ENCODE peak calls at places on chromosomes 5 and 9, in five cellular contexts. Y, E, F, I and Z are unnamed samples.

GRCh38 chr5:135127604-135128240 is 93.7 kb upstream of the PITX1 start:
- DNase-seq in I (no peak), Y (no peak), F (no peak), E (peak), Z (no peak)

GRCh38 chr9:20315672-20316071 is 306.6 kb downstream of the MLLT3 start:
- DNase-seq in F (no peak), Y (no peak), E (no peak), I (no peak), Z (no peak)

GRCh38 chr9:17088566-17088965 is 46.3 kb upstream of the CNTLN start:
- DNase-seq in E (no peak), Y (no peak), F (no peak), I (no peak), Z (no peak)

GRCh38 chr5:74833537-74834266 is 32.5 kb downstream of the FAM169A start:
- DNase-seq in I (no peak), F (no peak), Y (no peak), E (peak), Z (no peak)

GRCh38 chr5:11149136-11149535 is 388.1 kb upstream of the DAP start:
- DNase-seq in I (no peak), F (no peak), E (no peak), Y (no peak), Z (no peak)

GRCh38 chr5:74378464-74378863 is 262.1 kb downstream of the ENC1 start:
- DNase-seq in Y (no peak), E (no peak), I (no peak), F (no peak), Z (no peak)

GRCh38 chr9:4339357-4339756 is 39.5 kb upstream of the GLIS3 start:
- DNase-seq in E (peak), I (peak), F (peak), Y (peak), Z (peak)

GRCh38 chr9:137459601-137460362 is 648 bp upstream of the NSMF start:
- DNase-seq in F (no peak), I (peak), E (no peak), Y (no peak), Z (no peak)

GRCh38 chr5:169534939-169535338 is 48.6 kb upstream of the SPDL1 start:
- DNase-seq in E (no peak), F (no peak), I (no peak), Y (no peak), Z (no peak)

GRCh38 chr9:102631559-102631958 is 363.6 kb upstream of the CYLC2 start:
- DNase-seq in F (no peak), E (peak), I (no peak), Y (no peak), Z (no peak)
- TF ChIP-seq ZBTB33 in F (no peak), E (no peak), I (no peak), Y (no peak), Z (no peak)

GRCh38 chr5:86684222-86684621 is 66.5 kb downstream of the COX7C start:
- DNase-seq in Y (no peak), I (no peak), E (no peak), F (no peak), Z (no peak)
- TF ChIP-seq ZBTB33 in Y (no peak), I (no peak), E (no peak), F (no peak), Z (no peak)

GRCh38 chr5:54895816-54896341 is 89.5 kb downstream of the ESM1 start:
- DNase-seq in E (peak), I (peak), Y (peak), F (no peak), Z (no peak)
- TF ChIP-seq ZBTB33 in E (no peak), I (no peak), Y (no peak), F (no peak), Z (no peak)

GRCh38 chr5:565782-566445 is 41.7 kb upstream of the SLC9A3 start:
- DNase-seq in I (no peak), F (no peak), E (no peak), Y (no peak), Z (no peak)
- TF ChIP-seq ZBTB33 in I (no peak), F (no peak), E (no peak), Y (no peak), Z (no peak)

GRCh38 chr9:14158911-14159310 is 155.0 kb downstream of the NFIB start:
- DNase-seq in F (no peak), E (no peak), I (no peak), Y (no peak), Z (peak)

GRCh38 chr9:14158136-14158781 is 155.7 kb downstream of the NFIB start:
- DNase-seq in E (no peak), I (no peak), Y (no peak), F (no peak), Z (no peak)

GRCh38 chr9:14155237-14155636 is 158.7 kb downstream of the NFIB start:
- DNase-seq in F (no peak), I (no peak), Y (no peak), E (no peak), Z (no peak)

GRCh38 chr9:14156046-14156445 is 157.9 kb downstream of the NFIB start:
- DNase-seq in E (no peak), I (no peak), Y (no peak), F (peak), Z (no peak)

GRCh38 chr9:14159440-14160222 is 154.3 kb downstream of the NFIB start:
- DNase-seq in I (no peak), E (no peak), Y (no peak), F (no peak), Z (no peak)
- TF ChIP-seq ZBTB33 in I (no peak), E (no peak), Y (no peak), F (no peak), Z (no peak)

GRCh38 chr5:33309076-33309475 is 131.7 kb upstream of the TARS1 start:
- DNase-seq in F (no peak), Y (no peak), E (no peak), I (no peak), Z (no peak)

GRCh38 chr5:33312631-33313030 is 128.1 kb upstream of the TARS1 start:
- DNase-seq in Y (no peak), F (no peak), E (no peak), I (no peak), Z (no peak)

GRCh38 chr5:33311893-33312292 is 128.9 kb upstream of the TARS1 start:
- DNase-seq in E (no peak), Y (peak), F (no peak), I (no peak), Z (no peak)

GRCh38 chr5:33309780-33310345 is 130.9 kb upstream of the TARS1 start:
- DNase-seq in F (no peak), Y (no peak), I (no peak), E (no peak), Z (no peak)

DNA sequence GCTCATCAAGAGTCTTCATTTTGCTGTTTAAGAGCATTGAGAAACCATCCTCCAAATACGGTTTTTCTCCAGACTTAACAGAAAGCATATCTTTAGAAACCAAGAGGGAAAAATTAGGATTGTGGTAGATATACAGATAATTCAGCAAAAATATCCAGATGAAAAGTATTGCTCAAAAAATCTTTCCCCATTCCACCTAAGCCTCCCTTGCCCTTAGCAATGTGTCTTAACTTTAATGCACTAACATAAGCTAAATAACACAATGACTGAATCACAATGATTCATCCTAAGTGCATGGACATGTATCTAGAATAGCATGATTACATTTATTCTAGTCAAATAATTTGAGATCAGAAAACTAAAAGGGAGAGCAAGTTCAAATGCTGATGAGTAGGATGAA is 130.3 kb upstream of the TARS1 start:
- DNase-seq in F (no peak), E (no peak), Y (no peak), I (no peak), Z (no peak)
- TF ChIP-seq ZBTB33 in F (no peak), E (no peak), Y (no peak), I (no peak), Z (no peak)

GRCh38 chr5:113748403-113748802 is 234.9 kb downstream of the YTHDC2 start:
- DNase-seq in I (no peak), F (no peak), E (no peak), Y (no peak), Z (no peak)

GRCh38 chr5:113749334-113749733 is 235.8 kb downstream of the YTHDC2 start:
- DNase-seq in E (no peak), Y (no peak), F (no peak), I (no peak), Z (no peak)
- TF ChIP-seq ZBTB33 in E (no peak), Y (no peak), F (no peak), I (no peak), Z (no peak)